ENCODE peak calls at places on chromosomes 3 and 15, in seven cellular contexts. X is HL-60, J is iPS DF 6.9, W is thyroid gland, D is adipocyte, N is astrocyte of the spinal cord, K is cardiac muscle cell. V is an unnamed sample.

GRCh38 chr15:76185716-76186115 is 125.6 kb downstream of the ETFA start:
- DNase-seq in N (peak), D (peak), X (no peak), J (peak), W (no peak), K (peak), V (no peak)

GRCh38 chr3:51679777-51680176 is 8.7 kb downstream of the TEX264 start:
- DNase-seq in K (no peak), J (no peak), N (no peak), D (no peak), X (no peak), W (no peak), V (no peak)

GRCh38 chr15:63752075-63752684 is 81.6 kb downstream of the HERC1 start:
- DNase-seq in D (peak), J (no peak), W (peak), K (peak), X (no peak), N (peak), V (no peak)

GRCh38 chr3:69739204-69740102 is at the start of gene MITF:
- DNase-seq in X (peak), J (peak), N (peak), K (peak), D (peak), W (peak), V (no peak)

GRCh38 chr15:93048759-93049161 is 40.3 kb downstream of the RGMA start:
- DNase-seq in W (peak), X (no peak), N (peak), D (no peak), J (no peak), K (peak), V (no peak)

GRCh38 chr3:20406621-20407020 is 220.6 kb upstream of the SGO1 start:
- DNase-seq in D (peak), J (no peak), N (peak), W (no peak), X (no peak), K (peak), V (no peak)

GRCh38 chr3:126558336-126559071 is at the start of gene C3orf22:
- DNase-seq in X (no peak), W (no peak), N (no peak), D (no peak), J (no peak), K (no peak), V (peak)

GRCh38 chr15:89888214-89888804 is 5.5 kb downstream of the AP3S2 start:
- DNase-seq in D (peak), W (no peak), N (peak), J (no peak), K (peak), X (no peak), V (no peak)

GRCh38 chr3:179179979-179180758 is 32.0 kb downstream of the PIK3CA start:
- DNase-seq in D (peak), J (no peak), N (peak), W (no peak), X (no peak), K (peak), V (no peak)

GRCh38 chr15:70194266-70194665 is 96.5 kb upstream of the TLE3 start:
- DNase-seq in J (no peak), D (no peak), X (no peak), N (no peak), K (no peak), W (no peak), V (no peak)

GRCh38 chr15:70196314-70197291 is 98.9 kb upstream of the TLE3 start:
- DNase-seq in X (no peak), K (peak), W (peak), N (peak), J (peak), D (peak), V (no peak)

GRCh38 chr15:70193734-70194133 is 96.0 kb upstream of the TLE3 start:
- DNase-seq in N (no peak), J (no peak), X (no peak), K (no peak), W (no peak), D (no peak), V (no peak)

GRCh38 chr15:70195808-70196304 is 98.1 kb upstream of the TLE3 start:
- DNase-seq in X (no peak), W (peak), K (peak), D (peak), J (no peak), N (peak), V (no peak)

GRCh38 chr15:70195171-70195807 is 97.6 kb upstream of the TLE3 start:
- DNase-seq in W (no peak), D (no peak), X (no peak), K (no peak), J (no peak), N (no peak), V (no peak)
- H3K4me3 ChIP-seq in W (no peak), D (no peak), X (no peak), K (no peak), J (no peak), N (no peak), V (no peak)

GRCh38 chr3:14453368-14453710 is 50.9 kb downstream of the SLC6A6 start:
- DNase-seq in K (no peak), W (no peak), N (no peak), J (no peak), D (no peak), X (no peak), V (no peak)

GRCh38 chr3:14451844-14452533 is 49.6 kb downstream of the SLC6A6 start:
- DNase-seq in J (no peak), D (peak), K (peak), W (peak), N (peak), X (no peak), V (no peak)

GRCh38 chr3:14453841-14454630 is 51.6 kb downstream of the SLC6A6 start:
- DNase-seq in D (no peak), N (no peak), K (no peak), X (no peak), J (no peak), W (no peak), V (no peak)

GRCh38 chr3:14450922-14451606 is 48.7 kb downstream of the SLC6A6 start:
- DNase-seq in K (no peak), D (no peak), J (no peak), X (no peak), N (no peak), W (no peak), V (no peak)

DNA sequence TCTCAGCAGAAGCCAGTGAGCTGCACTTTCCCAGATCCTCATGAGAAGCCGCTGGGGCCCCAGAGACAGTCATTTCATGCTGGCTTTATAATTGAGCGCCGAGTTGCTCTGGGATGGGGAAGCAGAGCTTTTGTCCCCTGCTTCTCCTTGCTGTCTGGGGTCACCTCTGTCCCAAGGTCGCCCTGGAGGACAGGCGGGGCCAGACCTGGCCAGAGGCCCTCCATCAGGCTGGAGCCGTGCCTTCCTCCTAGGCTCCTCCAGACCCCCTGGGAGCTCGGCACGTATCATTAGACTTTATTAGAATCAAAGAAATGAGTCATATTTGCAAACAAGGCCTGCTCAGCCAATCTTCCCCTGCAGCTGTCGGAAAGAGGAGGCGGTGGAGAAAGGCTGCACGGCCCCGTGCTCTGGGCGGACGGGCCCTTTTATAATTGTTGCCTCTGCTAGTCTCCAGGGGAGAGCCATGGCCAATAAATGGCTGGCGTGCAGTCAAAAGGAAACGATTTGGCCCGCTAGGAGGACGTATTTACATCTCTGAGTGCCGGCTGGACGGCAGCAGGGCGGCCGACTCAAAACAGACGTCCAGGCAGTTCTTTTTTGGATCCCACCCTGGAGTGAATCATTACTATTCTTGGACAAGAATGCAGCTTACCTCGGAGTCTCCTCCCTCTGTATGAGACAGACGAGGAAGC is 50.4 kb downstream of the SLC6A6 start:
- DNase-seq in W (peak), J (no peak), K (peak), N (peak), D (peak), X (no peak), V (peak)
- H3K4me3 ChIP-seq in W (no peak), J (no peak), K (no peak), N (no peak), D (peak), X (no peak), V (no peak)

GRCh38 chr3:190108789-190109188 is 11.9 kb downstream of the P3H2 start:
- DNase-seq in J (no peak), W (no peak), D (no peak), X (no peak), N (no peak), K (peak), V (no peak)
- H3K4me3 ChIP-seq in J (no peak), W (no peak), D (no peak), X (no peak), N (no peak), K (no peak), V (no peak)

DNA sequence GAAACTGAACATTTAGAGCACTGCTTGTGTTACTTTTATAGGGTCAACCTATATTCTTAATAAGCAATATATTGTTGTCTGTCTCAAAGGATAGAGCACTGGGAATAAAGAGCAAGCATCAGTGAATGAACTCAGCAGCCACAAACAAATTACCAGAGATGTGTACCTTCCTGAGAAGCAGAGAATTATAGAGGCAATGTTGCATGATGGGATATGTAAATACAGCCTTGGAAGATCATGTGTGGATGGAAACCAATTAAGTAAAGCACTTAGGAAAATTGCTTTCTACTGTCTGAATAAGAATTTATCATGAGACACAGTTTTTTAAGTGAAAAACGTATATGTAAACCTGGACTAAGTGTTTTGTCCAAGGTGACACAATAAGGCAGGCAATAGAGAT is 847.9 kb downstream of the TUSC7 start:
- DNase-seq in D (no peak), J (no peak), K (no peak), W (no peak), X (no peak), N (no peak), V (no peak)
- H3K4me3 ChIP-seq in D (no peak), J (no peak), K (no peak), W (no peak), X (no peak), N (no peak), V (no peak)

DNA sequence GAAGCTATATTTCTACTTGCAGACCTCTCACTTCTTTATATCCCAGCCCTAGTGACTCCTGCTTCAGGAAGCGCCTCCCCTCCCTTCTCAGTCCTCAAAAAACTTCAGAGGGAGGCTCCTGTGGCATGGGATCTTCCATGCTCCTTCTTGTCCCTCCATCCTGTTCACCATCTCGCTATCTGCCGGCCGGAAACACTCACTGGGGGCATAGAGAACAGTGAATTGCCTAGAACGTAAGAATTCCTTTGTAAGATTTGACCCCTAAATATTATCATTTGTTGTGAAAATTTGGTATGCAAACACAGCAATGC is 218.6 kb upstream of the ATP10A start:
- DNase-seq in X (no peak), W (no peak), D (no peak), N (no peak), J (no peak), K (no peak), V (no peak)
- H3K4me3 ChIP-seq in X (no peak), W (no peak), D (no peak), N (no peak), J (peak), K (no peak), V (peak)

GRCh38 chr3:149643482-149643798 is 14.4 kb downstream of the WWTR1 start:
- DNase-seq in N (no peak), K (no peak), W (no peak), X (no peak), D (no peak), J (no peak), V (no peak)

GRCh38 chr3:149641011-149641728 is 16.7 kb downstream of the WWTR1 start:
- DNase-seq in N (no peak), K (no peak), X (no peak), J (no peak), W (no peak), D (no peak), V (no peak)

GRCh38 chr3:149635396-149635795 is 22.4 kb downstream of the WWTR1 start:
- DNase-seq in K (no peak), D (no peak), J (no peak), N (no peak), W (no peak), X (no peak), V (no peak)

GRCh38 chr3:149638401-149639092 is 19.3 kb downstream of the WWTR1 start:
- DNase-seq in D (peak), K (peak), J (no peak), N (peak), W (no peak), X (no peak), V (no peak)

DNA sequence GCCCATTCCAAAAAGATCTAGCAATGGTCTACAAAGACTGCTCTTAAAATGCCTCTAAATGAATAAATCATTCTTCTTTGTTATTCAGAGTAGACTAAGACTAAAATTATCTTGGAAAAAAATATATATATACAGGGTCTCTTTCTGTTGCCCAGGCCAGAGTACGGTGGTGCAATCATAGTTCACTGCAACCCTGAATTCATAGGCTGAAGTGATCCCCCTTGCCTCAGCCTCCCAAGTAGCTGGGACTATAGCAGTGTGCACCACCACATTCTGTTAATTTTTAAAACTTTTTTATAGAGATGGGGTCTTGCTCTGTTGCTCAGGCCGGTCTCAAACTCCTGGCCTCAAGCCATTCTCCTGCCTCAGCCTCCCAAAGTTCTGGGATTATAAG is 18.7 kb downstream of the WWTR1 start:
- DNase-seq in X (no peak), J (no peak), N (no peak), D (no peak), K (no peak), W (no peak), V (no peak)
- H3K4me3 ChIP-seq in X (no peak), J (no peak), N (peak), D (peak), K (no peak), W (no peak), V (peak)

DNA sequence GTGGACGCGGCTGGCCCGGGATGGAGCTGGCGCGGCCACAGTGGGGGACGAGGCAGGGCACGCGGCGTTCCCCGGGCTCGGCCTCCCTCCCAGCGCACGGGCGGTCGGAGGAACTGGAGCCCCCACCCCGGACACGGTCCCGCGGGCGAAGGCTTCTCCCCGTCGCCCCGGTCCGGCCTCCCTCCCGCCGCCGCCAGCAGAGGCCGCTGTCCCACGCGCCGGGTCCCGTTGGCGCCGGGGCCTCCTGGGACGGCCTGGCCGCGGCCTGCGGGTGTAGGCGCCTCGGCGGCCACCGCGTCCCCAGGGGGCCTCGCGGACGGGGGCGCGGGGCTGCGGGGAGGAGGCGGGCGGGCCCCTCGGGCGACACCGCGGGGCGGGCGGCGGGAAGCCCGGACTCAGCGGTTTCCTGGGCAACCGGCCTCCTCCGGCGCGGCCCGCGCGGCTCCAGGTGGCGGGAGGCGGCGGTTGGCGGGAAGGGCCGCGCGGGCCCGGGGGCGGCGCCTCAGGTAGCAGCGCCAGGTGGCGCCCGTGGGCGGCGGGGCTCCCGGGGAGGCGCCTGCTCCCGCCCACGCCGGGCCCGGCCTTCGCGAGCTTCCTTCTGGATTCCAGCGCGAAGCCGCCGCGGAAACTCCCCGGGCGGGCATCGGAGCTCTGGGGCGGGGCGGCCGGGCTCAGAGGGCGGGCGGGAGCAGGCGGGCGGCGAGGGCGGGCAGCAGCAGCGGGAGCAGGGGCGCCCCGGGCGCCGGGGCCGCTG is 26.7 kb downstream of the MELTF start:
- DNase-seq in X (peak), J (no peak), N (peak), K (peak), W (peak), D (peak), V (no peak)
- H3K4me3 ChIP-seq in X (peak), J (peak), N (peak), K (peak), W (peak), D (peak), V (peak)

GRCh38 chr3:143334231-143334630 is 214.7 kb downstream of the CHST2 start:
- DNase-seq in K (no peak), W (no peak), D (no peak), J (no peak), X (no peak), N (no peak), V (no peak)
- H3K4me3 ChIP-seq in K (no peak), W (no peak), D (no peak), J (no peak), X (no peak), N (no peak), V (no peak)

GRCh38 chr15:60043744-60044435 is 39.8 kb downstream of the FOXB1 start:
- DNase-seq in K (no peak), W (no peak), X (no peak), J (no peak), N (no peak), D (no peak), V (no peak)

GRCh38 chr15:60035344-60035743 is 31.2 kb downstream of the FOXB1 start:
- DNase-seq in K (no peak), J (no peak), X (no peak), N (no peak), D (no peak), W (no peak), V (no peak)

DNA sequence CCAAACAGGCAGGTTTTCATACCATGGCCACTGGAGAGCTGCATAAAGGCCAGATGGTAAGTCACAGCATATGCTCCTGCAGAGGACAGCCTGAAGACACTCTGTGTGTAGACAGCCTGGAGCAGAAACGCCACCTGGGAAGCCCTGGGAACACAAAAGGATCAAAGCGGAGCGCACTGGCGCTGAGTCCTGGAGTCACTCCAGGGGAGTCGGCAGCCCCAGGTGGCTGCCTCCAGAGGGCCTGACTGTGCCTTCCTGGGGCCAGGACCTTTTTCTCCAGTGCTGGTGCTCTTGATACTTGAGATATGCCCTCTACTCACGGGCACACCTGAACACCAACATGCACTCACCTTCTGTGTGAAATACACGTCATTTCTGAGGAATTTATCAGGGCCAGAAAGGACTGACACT is 34.0 kb downstream of the FOXB1 start:
- DNase-seq in K (no peak), D (no peak), N (no peak), J (no peak), X (no peak), W (peak), V (no peak)
- H3K4me3 ChIP-seq in K (no peak), D (no peak), N (no peak), J (no peak), X (no peak), W (no peak), V (no peak)

DNA sequence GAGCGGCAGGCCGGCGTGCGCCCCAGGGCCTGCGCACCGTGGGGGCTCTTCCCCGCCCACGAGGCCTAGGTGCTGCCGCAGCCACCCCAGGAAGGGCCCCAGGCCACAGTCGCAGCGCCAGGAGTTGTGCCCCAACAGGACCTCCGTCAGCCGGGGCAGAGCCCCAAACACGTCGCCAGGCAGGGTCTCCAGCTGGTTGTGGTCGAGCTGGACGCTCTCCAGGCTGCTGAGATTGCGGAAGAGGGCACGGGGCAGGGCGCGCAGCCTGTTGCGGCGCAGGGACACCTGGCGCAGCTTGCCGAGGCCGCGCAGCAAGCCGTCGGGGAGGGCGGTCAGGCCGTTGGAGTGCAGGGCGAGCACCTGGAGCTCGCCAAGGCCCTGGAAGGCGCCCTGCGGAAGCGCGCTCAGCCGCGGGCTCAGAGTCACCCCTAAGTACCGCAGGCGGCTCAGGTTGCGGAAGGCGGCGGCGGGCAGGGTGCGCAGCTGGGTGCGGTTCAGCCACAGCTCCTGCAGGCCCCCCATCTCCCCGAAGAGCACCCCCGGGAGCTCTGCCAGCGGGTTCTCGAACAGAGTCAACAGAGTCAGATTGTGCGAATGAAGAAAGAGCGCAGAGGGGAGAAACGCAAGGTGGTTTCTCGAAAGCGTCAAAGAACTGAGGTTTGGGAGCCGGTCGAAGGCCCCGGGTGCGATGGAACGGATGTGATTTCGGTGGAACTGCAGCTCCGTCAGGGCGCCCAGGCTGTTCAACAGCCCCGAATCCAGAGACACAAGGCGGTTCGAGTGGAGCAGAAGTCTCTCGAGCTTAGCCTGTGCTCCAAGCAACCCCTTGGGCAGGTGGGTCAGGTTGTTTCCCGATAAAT is 1.9 kb downstream of the GP5 start:
- DNase-seq in W (no peak), X (peak), K (peak), D (no peak), N (peak), J (no peak), V (no peak)
- H3K4me3 ChIP-seq in W (no peak), X (peak), K (peak), D (no peak), N (peak), J (peak), V (peak)